ENCODE peak calls at places on chromosomes 11 and 22, in ten cellular contexts. W is heart left ventricle; I is fibroblast of lung; R is iPS DF 6.9; G is neural progenitor cell; O is CD8-positive, alpha-beta memory T cell; L is RWPE2; Y is heart right ventricle; P is mammary epithelial cell; S is tibial artery. H is an unnamed sample.

GRCh38 chr11:68839953-68840641 is 1.6 kb downstream of the CPT1A start:
- DNase-seq in W (no peak), I (no peak), R (no peak), G (peak; percentile 18), O (peak; percentile 21), L (no peak), Y (no peak), P (no peak), S (no peak), H (no peak)

GRCh38 chr22:41197046-41197807 is 7.9 kb upstream of the L3MBTL2 start:
- DNase-seq in W (peak; percentile 84), I (peak; percentile 32), R (no peak), G (peak; percentile 93), O (peak; percentile 74), L (no peak), Y (peak; percentile 84), P (peak; percentile 59), S (peak; percentile 71), H (peak; percentile 91)

GRCh38 chr11:9774591-9775392 is 110.9 kb downstream of the SWAP70 start:
- DNase-seq in W (no peak), I (peak; percentile 61), R (no peak), G (no peak), O (no peak), L (no peak), Y (no peak), P (no peak), S (no peak), H (no peak)

GRCh38 chr11:74195828-74196227 is 24.7 kb downstream of the PPME1 start:
- DNase-seq in W (no peak), I (peak; percentile 10), R (no peak), G (no peak), O (no peak), L (no peak), Y (no peak), P (peak; percentile 8), S (no peak), H (no peak)

GRCh38 chr11:46984987-46985386 is 48.4 kb downstream of the CSTPP1 start:
- DNase-seq in W (no peak), I (peak; percentile 20), R (no peak), G (no peak), O (no peak), L (no peak), Y (no peak), P (no peak), S (no peak), H (no peak)

GRCh38 chr22:43151251-43152000 is at the start of gene TSPO:
- DNase-seq in W (peak; percentile 85), I (peak; percentile 37), R (no peak), G (peak; percentile 54), O (peak; percentile 42), L (peak; percentile 64), Y (peak; percentile 78), P (peak; percentile 33), S (peak; percentile 80), H (peak; percentile 91)

GRCh38 chr22:50059185-50059880 is 1.2 kb upstream of the TTLL8 start:
- DNase-seq in W (peak; percentile 16), I (peak; percentile 58), R (peak; percentile 22), G (peak; percentile 86), O (no peak), L (peak; percentile 52), Y (no peak), P (no peak), S (no peak), H (no peak)

GRCh38 chr11:118171274-118172062 is 5.0 kb downstream of the SCN2B start:
- DNase-seq in W (peak; percentile 72), I (peak; percentile 58), R (peak; percentile 83), G (peak; percentile 91), O (peak; percentile 53), L (peak; percentile 60), Y (peak; percentile 78), P (peak; percentile 37), S (peak; percentile 45), H (peak; percentile 65)

GRCh38 chr11:20353829-20354434 is 9.6 kb upstream of the HTATIP2 start:
- DNase-seq in W (no peak), I (peak; percentile 51), R (no peak), G (peak; percentile 75), O (no peak), L (no peak), Y (peak; percentile 17), P (peak; percentile 26), S (no peak), H (no peak)

GRCh38 chr11:34356130-34356529 is 1.7 kb downstream of the ABTB2 start:
- DNase-seq in W (no peak), I (no peak), R (no peak), G (peak; percentile 44), O (no peak), L (no peak), Y (no peak), P (peak; percentile 21), S (no peak), H (no peak)

GRCh38 chr22:32708835-32709234 is 92.7 kb upstream of the TIMP3 start:
- DNase-seq in W (peak; percentile 43), I (no peak), R (no peak), G (no peak), O (no peak), L (no peak), Y (no peak), P (peak; percentile 61), S (no peak), H (peak; percentile 51)

GRCh38 chr22:40634119-40634903 is 2.2 kb downstream of the MRTFA start:
- DNase-seq in W (no peak), I (no peak), R (no peak), G (no peak), O (no peak), L (no peak), Y (no peak), P (no peak), S (no peak), H (no peak)

GRCh38 chr11:96084610-96085348 is 160.9 kb upstream of the MTMR2 start:
- DNase-seq in W (no peak), I (peak; percentile 50), R (no peak), G (no peak), O (no peak), L (no peak), Y (no peak), P (no peak), S (no peak), H (no peak)

GRCh38 chr22:33812578-33812977 is 107.7 kb downstream of the LARGE1 start:
- DNase-seq in W (no peak), I (no peak), R (no peak), G (no peak), O (no peak), L (no peak), Y (no peak), P (no peak), S (no peak), H (no peak)

GRCh38 chr22:20509344-20510047 is 2.1 kb downstream of the MED15 start:
- DNase-seq in W (peak; percentile 80), I (peak; percentile 91), R (no peak), G (peak; percentile 49), O (peak; percentile 41), L (peak; percentile 88), Y (peak; percentile 90), P (peak; percentile 90), S (peak; percentile 86), H (peak; percentile 71)

DNA sequence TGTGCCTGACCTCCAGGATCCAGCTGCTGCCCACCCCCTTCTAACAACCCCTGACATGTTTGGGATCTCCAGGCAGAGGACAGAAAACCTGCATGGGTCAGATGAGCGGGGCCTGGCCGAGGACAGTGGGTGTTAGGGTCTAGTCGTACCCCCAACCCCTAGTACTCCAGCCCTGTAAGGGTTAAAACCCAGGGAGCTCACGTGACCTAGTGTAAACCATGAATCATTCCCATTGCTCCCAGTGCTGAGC is 89.1 kb upstream of the CRYBB3 start:
- DNase-seq in W (no peak), I (no peak), R (no peak), G (no peak), O (no peak), L (no peak), Y (no peak), P (no peak), S (no peak), H (no peak)
- H3K4me3 ChIP-seq in W (peak overlapping the region; percentile 62), I (no peak overlapping the region), R (peak overlapping the region; percentile 5), G (peak overlapping the region; percentile 61), O (peak overlapping the region; percentile 61), L (peak overlapping the region; percentile 25), Y (peak overlapping the region; percentile 63), P (peak overlapping the region; percentile 57), S (peak overlapping the region; percentile 66), H (peak overlapping the region; percentile 77)

DNA sequence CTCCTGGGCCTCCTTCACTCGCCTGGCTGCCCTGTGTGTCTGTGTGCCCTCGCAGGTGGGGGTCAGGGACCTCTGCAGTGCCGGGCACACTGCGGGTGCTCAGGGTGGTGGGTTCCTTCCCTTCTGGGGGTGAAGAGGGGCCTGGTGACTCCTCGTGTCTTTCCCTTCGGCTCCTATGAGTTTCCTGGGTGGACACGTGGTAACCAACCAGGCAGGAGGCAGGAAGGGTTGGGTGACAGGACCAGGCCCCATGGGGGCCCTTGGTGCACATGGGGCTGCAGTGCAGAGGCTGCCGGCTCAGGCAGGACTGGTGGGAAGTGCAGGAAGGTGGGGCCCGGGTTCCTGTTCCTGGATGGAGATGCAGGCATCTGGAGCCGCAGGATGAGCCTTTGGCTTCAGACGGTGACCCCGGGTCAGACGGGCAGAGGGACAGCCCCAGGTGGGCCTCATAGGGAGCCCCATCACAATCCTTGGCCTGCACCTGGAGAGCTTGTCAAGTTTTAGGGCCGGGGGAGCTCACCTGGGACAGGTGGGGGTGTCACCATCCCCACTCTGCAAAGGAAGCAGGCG is 9.6 kb downstream of the FRMD8 start:
- DNase-seq in W (no peak), I (no peak), R (no peak), G (no peak), O (no peak), L (peak; percentile 57), Y (no peak), P (no peak), S (no peak), H (no peak)
- H3K36me3 ChIP-seq in W (peaks cover 2% of the 10 kb centered on the region), I (peaks cover 48% of the 10 kb centered on the region), R (peaks cover 9% of the 10 kb centered on the region), G (no peaks in the 10 kb centered on the region), O (peaks cover 4% of the 10 kb centered on the region), L (peaks cover 44% of the 10 kb centered on the region), Y (peaks cover 15% of the 10 kb centered on the region), P (peaks cover 11% of the 10 kb centered on the region), S (peaks cover 27% of the 10 kb centered on the region), H (peaks cover 2% of the 10 kb centered on the region)

DNA sequence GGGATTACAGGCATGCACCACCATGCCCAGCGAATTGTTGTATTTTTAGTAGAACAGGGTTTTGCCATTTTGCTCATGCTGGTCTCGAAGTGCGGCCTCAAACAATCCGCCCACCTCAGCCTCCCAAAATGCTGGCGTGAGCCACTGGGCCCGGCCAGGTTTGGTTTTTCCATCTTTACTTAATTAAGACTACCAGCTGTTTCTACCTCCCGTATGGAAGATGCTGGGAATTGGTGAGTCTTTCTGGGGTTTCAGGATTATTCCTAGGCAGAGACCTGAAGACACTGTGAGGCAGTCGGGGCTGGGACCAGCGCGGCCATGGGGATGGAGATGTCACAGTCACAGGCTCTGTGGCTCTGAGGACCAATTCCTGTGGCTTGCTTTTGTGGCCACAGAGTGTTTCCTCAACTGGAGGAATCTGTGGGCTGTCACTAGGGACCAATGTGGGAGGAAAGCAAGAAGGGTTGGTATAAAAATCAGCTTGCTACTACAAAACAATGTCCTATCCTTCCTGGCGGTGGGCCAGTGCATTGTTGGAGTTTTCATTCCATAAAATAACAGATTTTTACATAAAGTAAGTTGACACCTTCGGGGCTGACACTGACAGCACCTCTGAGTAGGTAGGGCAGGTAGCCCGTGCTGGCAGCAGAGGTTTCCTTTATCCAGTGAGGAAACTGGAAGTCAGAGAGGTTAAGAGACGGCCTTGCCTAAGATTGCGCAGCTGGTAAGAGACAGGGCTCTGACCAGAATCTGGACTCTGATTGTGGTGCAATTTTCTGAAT is 8.4 kb upstream of the FTH1 start:
- DNase-seq in W (no peak), I (no peak), R (no peak), G (no peak), O (no peak), L (no peak), Y (no peak), P (no peak), S (no peak), H (no peak)
- H3K4me1 ChIP-seq in W (peaks cover 17% of the 10 kb centered on the region), I (peaks cover 22% of the 10 kb centered on the region), R (peaks cover 11% of the 10 kb centered on the region), G (peaks cover 26% of the 10 kb centered on the region), O (peaks cover 13% of the 10 kb centered on the region), L (peaks cover 33% of the 10 kb centered on the region), Y (peaks cover 74% of the 10 kb centered on the region), P (peaks cover 59% of the 10 kb centered on the region), S (peaks cover 65% of the 10 kb centered on the region), H (peaks cover 44% of the 10 kb centered on the region)

GRCh38 chr11:61718046-61718531 is 34.3 kb upstream of the MYRF start:
- DNase-seq in W (no peak), I (no peak), R (no peak), G (no peak), O (no peak), L (no peak), Y (no peak), P (no peak), S (no peak), H (no peak)
- H3K4me3 ChIP-seq in W (peak overlapping the region; percentile 50), I (peak overlapping the region; percentile 5), R (no peak overlapping the region), G (peak overlapping the region; percentile 38), O (no peak overlapping the region), L (no peak overlapping the region), Y (peak overlapping the region; percentile 55), P (no peak overlapping the region), S (peak overlapping the region; percentile 56), H (peak overlapping the region; percentile 50)